ENCODE peak calls at places on chromosomes 7 and 10, in four cellular contexts. S is K562, K is HepG2, T is GM12878. D is an unnamed sample.
A peak's percentile ranks its signal among the peaks of the same experiment; 100 is the strongest.

GRCh38 chr10:125142946-125143345 is 17.4 kb downstream of the CTBP2 start:
- DNase-seq in K (no peak), S (no peak), T (no peak), D (no peak)

GRCh38 chr10:93199221-93199681 is 125.6 kb downstream of the CYP26A1 start:
- DNase-seq in K (peak; percentile 22), T (no peak), S (no peak), D (no peak)

GRCh38 chr7:144830811-144831210 is 5.0 kb downstream of the TPK1 start:
- DNase-seq in S (no peak), K (no peak), T (no peak), D (no peak)

GRCh38 chr7:38973760-38974159 is 3.9 kb upstream of the POU6F2 start:
- DNase-seq in S (peak; percentile 12), K (no peak), T (no peak), D (no peak)

GRCh38 chr10:123272171-123272570 is 118.0 kb downstream of the BUB3 start:
- DNase-seq in T (no peak), K (no peak), S (no peak), D (no peak)

GRCh38 chr10:100327007-100327700 is 2.9 kb downstream of the PKD2L1 start:
- DNase-seq in S (no peak), T (peak; percentile 90), K (no peak), D (no peak)

GRCh38 chr10:80078448-80079311 is at the start of gene TMEM254:
- DNase-seq in S (peak; percentile 66), T (peak; percentile 57), K (peak; percentile 82), D (peak; percentile 91)

GRCh38 chr7:66735154-66735553 is 5.4 kb upstream of the RABGEF1 start:
- DNase-seq in S (no peak), K (no peak), T (no peak), D (no peak)

GRCh38 chr10:115941247-115941840 is 331.7 kb downstream of the GFRA1 start:
- DNase-seq in K (no peak), T (no peak), S (no peak), D (no peak)

GRCh38 chr7:129224251-129225205 is at the start of gene AHCYL2:
- DNase-seq in S (peak; percentile 98), T (peak; percentile 89), K (peak; percentile 91), D (peak; percentile 88)

GRCh38 chr7:155214328-155214986 is 83.2 kb upstream of the INSIG1 start:
- DNase-seq in S (no peak), K (no peak), T (no peak), D (no peak)

GRCh38 chr10:86389441-86390193 is 23.0 kb upstream of the GRID1 start:
- DNase-seq in S (peak; percentile 55), T (no peak), K (no peak), D (peak; percentile 69)

GRCh38 chr10:47150581-47150980 is 149.4 kb upstream of the GDF10 start:
- DNase-seq in S (no peak), T (no peak), K (no peak), D (no peak)
- TF ChIP-seq BRCA1 in S (no peak), T (no peak), K (no peak), D (no peak)

DNA sequence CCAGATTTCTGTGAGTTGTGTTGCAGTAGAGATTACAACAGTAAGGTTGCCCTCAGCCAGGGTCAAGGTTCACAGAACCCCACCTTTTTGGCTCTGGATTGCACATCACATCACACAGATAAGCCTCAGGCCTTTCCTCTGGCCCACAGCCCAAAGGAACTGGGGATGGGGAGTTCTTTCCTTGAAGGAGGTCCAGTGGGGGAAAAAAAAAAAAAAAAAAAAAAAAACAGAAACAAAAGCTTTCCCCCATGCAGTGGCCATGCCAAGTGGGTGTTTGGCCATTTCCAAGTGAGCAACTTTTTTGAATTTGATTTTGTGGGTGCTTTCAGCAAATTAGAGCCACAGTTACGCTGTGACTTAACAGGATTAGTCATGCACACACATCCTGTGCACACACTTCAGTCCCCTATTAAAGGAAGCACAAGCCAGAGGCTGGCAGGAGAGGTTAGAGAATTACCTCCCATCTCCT is 79.3 kb upstream of the NANOS1 start:
- DNase-seq in S (no peak), T (no peak), K (no peak), D (no peak)
- TF ChIP-seq BRCA1 in S (no peak), T (no peak), K (no peak), D (no peak)

DNA sequence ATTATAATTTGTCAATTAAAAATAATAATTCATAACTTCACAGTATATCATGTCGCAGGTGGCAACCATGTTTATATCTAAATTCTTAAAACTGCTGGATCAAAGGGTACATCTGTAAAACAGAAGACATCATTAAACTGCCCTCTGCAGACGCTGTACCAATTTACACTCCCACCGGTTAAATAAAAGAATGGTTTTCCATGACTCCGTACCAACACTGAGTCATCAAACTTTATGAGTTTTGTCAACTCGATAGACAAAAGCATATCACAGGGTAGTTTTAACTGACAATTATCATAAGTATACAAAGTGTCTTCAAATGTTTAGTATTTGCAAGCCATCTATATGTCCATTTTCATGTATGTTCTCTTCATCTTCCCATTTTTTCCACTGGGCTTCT is 5.7 kb upstream of the GSTK1 start:
- DNase-seq in T (no peak), K (no peak), S (peak; percentile 34), D (no peak)
- TF ChIP-seq BRCA1 in T (no peak), K (no peak), S (no peak), D (no peak)

GRCh38 chr7:49166441-49166840 is 242.1 kb downstream of the CDC14C start:
- DNase-seq in T (no peak), K (no peak), S (no peak), D (peak; percentile 47)
- TF ChIP-seq BRCA1 in T (no peak), K (no peak), S (no peak), D (no peak)

GRCh38 chr10:96473866-96474265 is 39.9 kb downstream of the TLL2 start:
- DNase-seq in T (no peak), K (no peak), S (no peak), D (no peak)
- TF ChIP-seq BRCA1 in T (no peak), K (no peak), S (no peak), D (no peak)

GRCh38 chr7:85602196-85602595 is 415.3 kb upstream of the SEMA3D start:
- DNase-seq in S (no peak), K (no peak), T (no peak), D (no peak)
- TF ChIP-seq BRCA1 in S (no peak), K (no peak), T (no peak), D (no peak)

GRCh38 chr7:27213904-27214586 is 14.2 kb upstream of the HOXA13 start:
- DNase-seq in S (no peak), K (no peak), T (no peak), D (no peak)
- TF ChIP-seq BRCA1 in S (no peak), K (no peak), T (no peak), D (no peak)

GRCh38 chr10:132865236-132865635 is 77.1 kb downstream of the CFAP46 start:
- DNase-seq in T (no peak), S (no peak), K (no peak), D (no peak)

GRCh38 chr10:132865851-132866600 is 76.3 kb downstream of the CFAP46 start:
- DNase-seq in T (no peak), S (no peak), K (no peak), D (no peak)

GRCh38 chr10:132868995-132869394 is 73.4 kb downstream of the CFAP46 start:
- DNase-seq in K (no peak), S (no peak), T (no peak), D (no peak)

GRCh38 chr10:132867801-132868644 is 74.3 kb downstream of the CFAP46 start:
- DNase-seq in K (no peak), T (no peak), S (no peak), D (no peak)

GRCh38 chr10:132866601-132867381 is 75.6 kb downstream of the CFAP46 start:
- DNase-seq in S (no peak), T (no peak), K (no peak), D (peak; percentile 46)
- TF ChIP-seq BRCA1 in S (no peak), T (no peak), K (no peak), D (no peak)

GRCh38 chr7:73443543-73444255 is 10.1 kb downstream of the FZD9 start:
- DNase-seq in T (no peak), K (no peak), S (no peak), D (no peak)

GRCh38 chr7:73446716-73447115 is 13.1 kb downstream of the FZD9 start:
- DNase-seq in K (no peak), T (no peak), S (no peak), D (no peak)

GRCh38 chr7:73439305-73439704 is 5.7 kb downstream of the FZD9 start:
- DNase-seq in K (no peak), T (no peak), S (no peak), D (no peak)

GRCh38 chr7:73442222-73442902 is 8.8 kb downstream of the FZD9 start:
- DNase-seq in S (no peak), T (no peak), K (no peak), D (no peak)

GRCh38 chr7:73442903-73443542 is 9.4 kb downstream of the FZD9 start:
- DNase-seq in K (no peak), S (peak; percentile 39), T (no peak), D (no peak)
- TF ChIP-seq BRCA1 in K (no peak), S (no peak), T (no peak), D (no peak)